ENCODE peak calls at places on chromosomes 5 and 9, in five cellular contexts. O, D, A, I and W are unnamed samples.

GRCh38 chr9:133657120-133657661 is 21.0 kb downstream of the DBH start:
- DNase-seq in I (no peak), D (no peak), O (no peak), A (no peak), W (no peak)

GRCh38 chr9:69044226-69045219 is 9.0 kb downstream of the FXN start:
- DNase-seq in A (peak), O (peak), D (no peak), I (no peak), W (no peak)

GRCh38 chr5:77423022-77423750 is 68.9 kb downstream of the WDR41 start:
- DNase-seq in O (no peak), A (no peak), I (no peak), D (no peak), W (no peak)

GRCh38 chr9:96888591-96888990 is 34.3 kb upstream of the ZNF782 start:
- DNase-seq in O (no peak), D (no peak), I (no peak), A (no peak), W (no peak)

GRCh38 chr5:144309265-144309664 is 138.6 kb downstream of the KCTD16 start:
- DNase-seq in A (no peak), I (peak), D (no peak), O (no peak), W (no peak)

GRCh38 chr9:88733651-88734470 is 198.9 kb downstream of the NXNL2 start:
- DNase-seq in A (no peak), I (no peak), O (no peak), D (no peak), W (no peak)

GRCh38 chr9:129839324-129840023 is 4.2 kb downstream of the USP20 start:
- DNase-seq in D (no peak), A (no peak), O (no peak), I (no peak), W (no peak)

GRCh38 chr5:68329554-68329953 is 114.0 kb downstream of the PIK3R1 start:
- DNase-seq in O (no peak), I (no peak), A (no peak), D (no peak), W (no peak)

GRCh38 chr5:42555797-42556196 is 132.6 kb downstream of the GHR start:
- DNase-seq in A (no peak), I (peak), D (no peak), O (no peak), W (no peak)

GRCh38 chr5:125564336-125564975 is 818.0 kb upstream of the ZNF608 start:
- DNase-seq in O (no peak), I (no peak), D (no peak), A (no peak), W (no peak)

GRCh38 chr5:171422495-171422894 is 3.0 kb downstream of the FGF18 start:
- DNase-seq in D (no peak), I (no peak), O (no peak), A (no peak), W (no peak)

GRCh38 chr5:181259974-181260719 is 796 bp downstream of the TRIM52 start:
- DNase-seq in I (no peak), O (no peak), D (peak), A (peak), W (no peak)

GRCh38 chr9:137277329-137278041 is at the start of gene TOR4A:
- DNase-seq in I (peak), O (peak), A (no peak), D (peak), W (peak)

GRCh38 chr9:136858452-136858843 is 6.3 kb downstream of the MAMDC4 start:
- DNase-seq in I (no peak), O (no peak), D (peak), A (no peak), W (no peak)

GRCh38 chr5:142364251-142365145 is 39.7 kb upstream of the SPRY4 start:
- DNase-seq in A (no peak), I (no peak), D (no peak), O (peak), W (no peak)

GRCh38 chr5:128424672-128425071 is 113.4 kb downstream of the FBN2 start:
- DNase-seq in D (no peak), A (no peak), I (no peak), O (no peak), W (no peak)

GRCh38 chr5:124274949-124275348 is 471.5 kb downstream of the ZNF608 start:
- DNase-seq in A (no peak), I (no peak), D (no peak), O (no peak), W (no peak)

GRCh38 chr5:33558489-33558888 is 117.7 kb downstream of the TARS1 start:
- DNase-seq in A (no peak), I (no peak), D (no peak), O (no peak), W (no peak)

GRCh38 chr9:93224591-93224990 is 40.7 kb downstream of the WNK2 start:
- DNase-seq in O (no peak), D (no peak), I (peak), A (no peak), W (no peak)

GRCh38 chr9:114224247-114224610 is 68.9 kb downstream of the COL27A1 start:
- DNase-seq in D (no peak), A (no peak), I (peak), O (no peak), W (no peak)

GRCh38 chr5:59346987-59347386 is 546.5 kb downstream of the PDE4D start:
- DNase-seq in A (no peak), I (no peak), D (no peak), O (no peak), W (no peak)
- TF ChIP-seq POLR2AphosphoS5 in A (no peak), I (no peak), D (no peak), O (no peak), W (no peak)

DNA sequence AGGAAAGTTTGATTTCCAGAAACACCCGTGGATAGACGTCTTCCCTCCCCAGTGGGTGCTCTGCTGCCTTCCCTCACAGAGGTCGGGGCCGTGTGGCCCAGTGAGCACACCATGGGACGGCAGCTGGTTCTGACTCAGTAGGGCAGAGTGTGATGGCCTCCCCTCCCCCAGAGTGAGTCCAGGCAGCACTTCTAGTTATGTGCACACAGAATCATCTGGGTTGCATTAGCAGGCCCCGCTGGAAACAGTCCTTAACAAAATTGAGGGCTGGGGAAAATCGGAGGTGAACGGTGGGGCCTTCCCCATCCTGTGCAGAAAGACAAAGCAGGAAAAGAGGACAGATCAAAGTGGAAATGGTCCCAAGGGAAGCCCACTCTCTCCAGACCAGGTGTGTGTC is 201.3 kb downstream of the AOPEP start:
- DNase-seq in D (no peak), O (no peak), I (no peak), A (peak), W (no peak)
- TF ChIP-seq CTCF in D (no peak), O (no peak), I (no peak), A (no peak), W (no peak)

GRCh38 chr5:10111575-10111974 is 138.1 kb downstream of the ATPSCKMT start:
- DNase-seq in O (peak), D (peak), I (peak), A (peak), W (peak)
- TF ChIP-seq GABPA in O (no peak), D (no peak), I (no peak), A (no peak), W (no peak)

GRCh38 chr9:127336086-127336485 is 60.9 kb upstream of the SLC2A8 start:
- DNase-seq in O (no peak), I (no peak), D (no peak), A (no peak), W (no peak)

GRCh38 chr9:127330501-127330900 is 65.9 kb downstream of the GARNL3 start:
- DNase-seq in A (no peak), I (no peak), D (no peak), O (no peak), W (no peak)

GRCh38 chr9:127336708-127337352 is 60.1 kb upstream of the SLC2A8 start:
- DNase-seq in A (no peak), I (peak), D (no peak), O (no peak), W (no peak)

DNA sequence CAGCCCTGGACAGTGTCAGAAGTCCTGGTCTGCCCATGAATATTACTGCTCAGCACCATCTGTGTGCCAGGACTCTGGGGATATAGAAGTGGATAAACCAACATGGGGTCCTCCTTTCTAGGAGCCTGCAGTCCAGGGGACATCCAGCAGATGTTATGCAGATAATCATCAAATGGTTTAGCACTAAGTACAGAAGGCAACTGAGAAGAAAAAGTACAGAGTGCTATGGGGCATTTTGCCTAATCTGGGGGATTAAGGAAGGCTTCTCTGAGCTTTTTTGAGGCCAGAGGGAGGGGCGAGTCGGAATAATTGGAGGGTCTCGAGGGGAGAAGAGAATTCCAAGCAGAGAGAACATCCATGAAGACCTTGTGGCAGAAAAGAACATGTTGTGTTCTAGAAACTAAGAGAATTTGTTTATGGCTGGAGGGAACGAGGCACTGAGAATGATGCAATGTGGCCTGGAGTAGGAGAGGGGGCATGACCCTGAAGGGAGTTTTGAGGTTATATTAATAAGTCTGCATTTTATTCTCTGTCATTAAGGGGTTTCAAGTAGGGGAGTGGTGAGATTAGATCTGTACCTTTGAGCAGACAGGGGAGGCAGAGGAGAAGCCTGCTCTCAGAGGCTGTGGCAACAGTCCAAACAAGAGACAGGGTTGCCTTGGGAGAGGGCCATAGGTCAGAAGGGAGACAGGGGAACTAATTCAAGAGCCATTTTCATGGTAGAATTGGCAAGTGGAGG is 63.5 kb upstream of the SLC2A8 start:
- DNase-seq in D (no peak), O (no peak), I (no peak), A (no peak), W (no peak)
- TF ChIP-seq POLR2AphosphoS5 in D (no peak), O (no peak), I (no peak), A (no peak), W (no peak)

GRCh38 chr5:116142495-116142894 is 57.7 kb downstream of the COMMD10 start:
- DNase-seq in A (no peak), D (no peak), O (no peak), I (no peak), W (no peak)
- TF ChIP-seq CTCF in A (peak), D (no peak), O (no peak), I (no peak), W (no peak)

GRCh38 chr5:158976035-158976434 is 123.7 kb downstream of the EBF1 start:
- DNase-seq in O (no peak), D (no peak), I (no peak), A (no peak), W (no peak)
- TF ChIP-seq GABPA in O (no peak), D (no peak), I (no peak), A (no peak), W (no peak)